ENCODE peak calls at places on chromosomes 16 and 17, in seven cellular contexts. M is AG04450; W is pancreas; I is psoas muscle; C is activated CD8-positive, alpha-beta T cell treated with anti-CD3 and anti-CD28 coated beads for 36 hours; O is GM12864; X is cardiac muscle cell. N is an unnamed sample.

GRCh38 chr17:45826919-45827628 is 17.6 kb upstream of the SPPL2C start:
- DNase-seq in M (no peak), W (no peak), I (no peak), C (no peak), O (no peak), X (no peak), N (no peak)

GRCh38 chr16:56421313-56421712 is 4.0 kb downstream of the AMFR start:
- DNase-seq in M (no peak), W (no peak), I (no peak), C (no peak), O (no peak), X (no peak), N (no peak)

GRCh38 chr16:89944773-89945172 is 3.8 kb upstream of the DEF8 start:
- DNase-seq in M (no peak), W (no peak), I (no peak), C (no peak), O (peak; percentile 73), X (no peak), N (no peak)

GRCh38 chr17:4944554-4945175 is 3.7 kb downstream of the PFN1 start:
- DNase-seq in M (no peak), W (no peak), I (no peak), C (peak; percentile 64), O (no peak), X (no peak), N (no peak)

GRCh38 chr16:54034684-54035083 is 251.9 kb downstream of the IRX3 start:
- DNase-seq in M (no peak), W (no peak), I (no peak), C (no peak), O (no peak), X (peak; percentile 15), N (no peak)

GRCh38 chr17:71032746-71033273 is 863.5 kb downstream of the KCNJ2 start:
- DNase-seq in M (no peak), W (no peak), I (no peak), C (no peak), O (no peak), X (no peak), N (no peak)

GRCh38 chr16:22206847-22207714 is 1.0 kb downstream of the EEF2K start:
- DNase-seq in M (no peak), W (peak; percentile 90), I (peak; percentile 90), C (peak; percentile 97), O (no peak), X (peak; percentile 84), N (peak; percentile 58)

GRCh38 chr16:49183911-49184310 is 97.7 kb downstream of the CBLN1 start:
- DNase-seq in M (no peak), W (no peak), I (no peak), C (peak; percentile 2), O (no peak), X (no peak), N (peak; percentile 25)

GRCh38 chr16:50627419-50627818 is 53.7 kb downstream of the SNX20 start:
- DNase-seq in M (no peak), W (no peak), I (peak; percentile 38), C (peak; percentile 75), O (no peak), X (peak; percentile 50), N (peak; percentile 16)

GRCh38 chr17:7883781-7884386 is 4.7 kb upstream of the CHD3 start:
- DNase-seq in M (no peak), W (no peak), I (no peak), C (peak; percentile 72), O (no peak), X (peak; percentile 42), N (no peak)

GRCh38 chr16:13863075-13863765 is 56.7 kb upstream of the ERCC4 start:
- DNase-seq in M (no peak), W (no peak), I (no peak), C (no peak), O (no peak), X (peak; percentile 4), N (no peak)

GRCh38 chr16:89357460-89357859 is 132.9 kb downstream of the ANKRD11 start:
- DNase-seq in M (no peak), W (no peak), I (peak; percentile 63), C (peak; percentile 48), O (no peak), X (no peak), N (no peak)

GRCh38 chr16:15493416-15494181 is 59.2 kb downstream of the BMERB1 start:
- DNase-seq in M (no peak), W (no peak), I (no peak), C (no peak), O (no peak), X (no peak), N (no peak)

GRCh38 chr17:48613862-48614694 is 1.0 kb downstream of the HOXB8 start:
- DNase-seq in M (no peak), W (no peak), I (no peak), C (peak; percentile 51), O (no peak), X (no peak), N (no peak)

GRCh38 chr16:3761375-3762079 is 44.2 kb upstream of the TRAP1 start:
- DNase-seq in M (no peak), W (no peak), I (no peak), C (no peak), O (no peak), X (no peak), N (no peak)

GRCh38 chr16:54926166-54926838 is 4.4 kb upstream of the IRX5 start:
- DNase-seq in M (no peak), W (no peak), I (no peak), C (no peak), O (no peak), X (peak; percentile 24), N (peak; percentile 79)

GRCh38 chr16:5193877-5194276 is 96.3 kb upstream of the EEF2KMT start:
- DNase-seq in M (no peak), W (no peak), I (no peak), C (no peak), O (no peak), X (no peak), N (no peak)

GRCh38 chr17:6084226-6085161 is 14.3 kb downstream of the WSCD1 start:
- DNase-seq in M (no peak), W (no peak), I (peak; percentile 80), C (no peak), O (no peak), X (no peak), N (no peak)

GRCh38 chr16:12210258-12210880 is 233.8 kb downstream of the SNX29 start:
- DNase-seq in M (no peak), W (no peak), I (no peak), C (no peak), O (no peak), X (no peak), N (no peak)

GRCh38 chr16:85362443-85362842 is 250.2 kb upstream of the CIBAR2 start:
- DNase-seq in M (no peak), W (no peak), I (no peak), C (no peak), O (no peak), X (no peak), N (no peak)

GRCh38 chr16:67645397-67646121 is 615 bp downstream of the CARMIL2 start:
- DNase-seq in M (no peak), W (no peak), I (no peak), C (peak; percentile 27), O (no peak), X (no peak), N (no peak)

DNA sequence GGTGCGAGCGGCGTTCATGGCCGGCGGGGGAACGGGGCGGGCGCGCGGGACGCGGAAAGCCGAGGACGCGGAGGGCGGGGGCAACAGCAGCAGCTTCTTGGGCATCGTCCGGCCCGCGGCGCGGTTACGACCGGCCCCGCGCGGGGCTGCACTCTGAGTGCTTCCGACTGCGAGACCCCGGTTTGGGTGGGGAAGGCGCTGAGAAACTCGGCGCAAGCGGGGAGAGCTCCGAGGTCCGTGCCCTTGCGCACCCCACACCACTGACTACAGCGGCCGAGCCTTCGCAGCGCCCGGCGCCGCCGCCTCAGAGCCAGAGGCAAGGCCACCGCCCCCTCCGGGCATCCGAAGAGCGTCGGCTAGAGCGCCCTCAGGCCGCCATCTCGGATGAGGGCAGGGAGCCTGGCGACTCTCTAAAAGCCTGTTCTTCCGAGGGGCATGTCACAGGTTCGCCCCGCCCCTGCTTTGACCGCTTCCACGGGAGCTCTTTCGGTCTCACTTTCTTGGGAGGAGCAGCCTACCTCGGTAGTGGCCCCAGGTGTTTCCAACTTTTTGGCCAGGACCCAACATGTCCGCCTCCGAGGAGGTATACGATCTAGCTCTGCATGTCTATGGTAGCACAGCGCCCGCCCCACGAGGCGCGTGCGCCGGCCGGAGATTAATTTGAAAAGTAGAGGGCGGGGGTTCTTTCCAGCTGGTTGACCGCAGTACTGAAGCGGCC is at the start of gene PRPSAP1:
- DNase-seq in M (peak; percentile 66), W (peak; percentile 90), I (peak; percentile 88), C (peak; percentile 88), O (peak; percentile 74), X (peak; percentile 94), N (peak; percentile 98)
- TF ChIP-seq CTCF in M (peak; percentile 66), W (peak; percentile 34), I (peak; percentile 55), C (peak; percentile 37), O (no peak), X (peak; percentile 65), N (peak; percentile 63)

GRCh38 chr17:77501101-77501566 is 360.4 kb downstream of the SEC14L1 start:
- DNase-seq in M (no peak), W (no peak), I (no peak), C (peak; percentile 68), O (no peak), X (peak; percentile 35), N (no peak)
- TF ChIP-seq CTCF in M (peak; percentile 49), W (no peak), I (peak; percentile 22), C (peak; percentile 64), O (peak; percentile 33), X (peak; percentile 49), N (peak; percentile 45)

GRCh38 chr17:75271233-75271954 is 363 bp upstream of the MIF4GD start:
- DNase-seq in M (no peak), W (peak; percentile 87), I (peak; percentile 87), C (peak; percentile 87), O (no peak), X (peak; percentile 74), N (peak; percentile 60)
- TF ChIP-seq CTCF in M (peak; percentile 44), W (peak; percentile 77), I (peak; percentile 86), C (peak; percentile 66), O (peak; percentile 70), X (peak; percentile 41), N (peak; percentile 53)

GRCh38 chr17:62599964-62600657 is 27.4 kb upstream of the MRC2 start:
- DNase-seq in M (no peak), W (no peak), I (no peak), C (no peak), O (no peak), X (no peak), N (no peak)

GRCh38 chr17:62597920-62598319 is 29.6 kb upstream of the MRC2 start:
- DNase-seq in M (no peak), W (no peak), I (peak; percentile 46), C (no peak), O (no peak), X (peak; percentile 62), N (no peak)

GRCh38 chr17:62605588-62605987 is 21.9 kb upstream of the MRC2 start:
- DNase-seq in M (no peak), W (no peak), I (no peak), C (no peak), O (no peak), X (no peak), N (no peak)

GRCh38 chr17:62600805-62601204 is 26.7 kb upstream of the MRC2 start:
- DNase-seq in M (no peak), W (no peak), I (no peak), C (no peak), O (no peak), X (peak; percentile 14), N (no peak)

DNA sequence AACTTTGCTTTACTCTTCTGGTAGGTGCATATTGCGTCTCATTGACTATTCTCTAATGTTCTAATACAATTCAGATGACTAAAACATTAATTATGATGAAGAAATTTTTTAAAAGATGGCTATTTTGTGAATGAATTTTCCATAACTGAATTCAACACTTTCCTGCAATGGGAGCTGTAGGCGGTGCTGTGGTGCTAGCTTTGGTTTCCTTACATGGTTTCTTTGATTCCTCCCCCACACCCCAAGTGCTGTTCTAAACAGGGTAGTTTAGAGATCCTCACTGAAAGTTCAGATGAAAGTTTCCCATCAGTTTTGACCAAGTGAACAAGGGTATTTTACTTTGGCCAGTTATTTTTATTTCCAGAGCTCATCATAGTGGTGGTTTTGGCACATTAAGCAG is 26.0 kb upstream of the MRC2 start:
- DNase-seq in M (no peak), W (no peak), I (no peak), C (peak; percentile 20), O (no peak), X (peak; percentile 50), N (no peak)
- TF ChIP-seq CTCF in M (no peak), W (no peak), I (no peak), C (no peak), O (no peak), X (peak; percentile 42), N (peak; percentile 20)